ENCODE peak calls at places on chromosomes 4 and X, in eight cellular contexts. F, K, R, L, M, Z, G and U are unnamed samples.

GRCh38 chrX:2385224-2385623 is 115.6 kb downstream of the DHRSX start:
- DNase-seq in Z (peak; percentile 63), G (no peak), L (no peak), R (peak; percentile 97), M (peak; percentile 64), F (peak; percentile 83), K (no peak), U (no peak)

GRCh38 chr4:99790796-99791617 is 25.6 kb upstream of the DAPP1 start:
- DNase-seq in Z (peak; percentile 94), R (peak; percentile 62), M (peak; percentile 78), G (no peak), K (no peak), F (no peak), L (no peak), U (no peak)

GRCh38 chrX:96027363-96027894 is 657.2 kb upstream of the DIAPH2 start:
- DNase-seq in Z (no peak), M (peak; percentile 32), R (no peak), F (no peak), G (no peak), K (no peak), L (no peak), U (no peak)

GRCh38 chrX:70960728-70961127 is 29.8 kb upstream of the SLC7A3 start:
- DNase-seq in L (no peak), M (peak; percentile 32), G (no peak), R (no peak), Z (peak; percentile 15), K (no peak), F (no peak), U (no peak)

GRCh38 chr4:150212927-150213326 is 134.7 kb downstream of the DCLK2 start:
- DNase-seq in M (peak; percentile 94), K (no peak), G (no peak), Z (peak; percentile 87), L (no peak), F (no peak), R (no peak), U (no peak)

GRCh38 chr4:154009191-154009590 is 220.3 kb upstream of the SFRP2 start:
- DNase-seq in K (no peak), L (no peak), G (no peak), R (no peak), F (no peak), M (peak; percentile 78), Z (peak; percentile 17), U (no peak)

GRCh38 chr4:26330186-26330787 is 9.5 kb downstream of the RBPJ start:
- DNase-seq in Z (peak; percentile 68), K (no peak), M (peak; percentile 70), F (peak; percentile 65), G (peak; percentile 15), L (no peak), R (peak; percentile 41), U (no peak)

GRCh38 chr4:174265917-174266316 is 17.6 kb downstream of the FBXO8 start:
- DNase-seq in G (no peak), Z (no peak), L (no peak), R (no peak), M (no peak), K (no peak), F (no peak), U (no peak)

GRCh38 chrX:134528936-134529335 is 69.0 kb downstream of the HPRT1 start:
- DNase-seq in L (no peak), R (no peak), K (no peak), G (no peak), Z (no peak), M (no peak), F (no peak), U (no peak)

GRCh38 chr4:18041114-18041513 is 19.6 kb upstream of the LCORL start:
- DNase-seq in R (no peak), G (no peak), L (no peak), K (no peak), Z (no peak), F (no peak), M (no peak), U (no peak)

GRCh38 chr4:80138556-80139538 is 58.5 kb upstream of the PRDM8 start:
- DNase-seq in F (peak; percentile 79), L (no peak), Z (peak; percentile 70), K (no peak), G (no peak), M (peak; percentile 70), R (peak; percentile 63), U (peak; percentile 50)

GRCh38 chrX:1196436-1196835 is 16.0 kb downstream of the CRLF2 start:
- DNase-seq in M (no peak), K (no peak), R (no peak), L (peak; percentile 5), F (no peak), Z (no peak), G (no peak), U (no peak)

GRCh38 chr4:15003441-15003890 is 1.2 kb downstream of the CPEB2 start:
- DNase-seq in R (no peak), Z (peak; percentile 7), F (peak; percentile 30), G (peak; percentile 49), M (peak; percentile 43), K (peak; percentile 79), L (peak; percentile 77), U (peak; percentile 49)

GRCh38 chr4:187065396-187065795 is 341.7 kb upstream of the FAT1 start:
- DNase-seq in L (no peak), G (no peak), R (peak; percentile 4), F (no peak), Z (no peak), M (no peak), K (no peak), U (no peak)

GRCh38 chr4:76920715-76921114 is 22.8 kb upstream of the SOWAHB start:
- DNase-seq in L (no peak), F (no peak), R (no peak), M (no peak), Z (no peak), K (no peak), G (no peak), U (no peak)

GRCh38 chr4:84441758-84442377 is 57.2 kb downstream of the NKX6-1 start:
- DNase-seq in L (no peak), F (no peak), G (no peak), R (no peak), M (no peak), K (no peak), Z (peak; percentile 14), U (no peak)

GRCh38 chr4:53196195-53196641 is 169.6 kb downstream of the SCFD2 start:
- DNase-seq in L (no peak), G (no peak), M (no peak), K (no peak), R (no peak), Z (no peak), F (peak; percentile 43), U (no peak)

GRCh38 chrX:101462892-101463291 is 22.4 kb upstream of the ARMCX4 start:
- DNase-seq in R (no peak), G (peak; percentile 23), K (no peak), L (no peak), M (peak; percentile 41), F (peak; percentile 21), Z (peak; percentile 31), U (no peak)

GRCh38 chr4:41038304-41038703 is 176.0 kb downstream of the APBB2 start:
- DNase-seq in G (no peak), R (no peak), K (no peak), F (no peak), L (no peak), M (no peak), Z (no peak), U (no peak)

GRCh38 chr4:133483600-133484246 is 334.6 kb downstream of the PCDH10 start:
- DNase-seq in L (no peak), G (peak; percentile 4), K (no peak), F (no peak), R (peak; percentile 47), Z (peak; percentile 12), M (peak; percentile 71), U (no peak)

GRCh38 chr4:96354036-96354712 is 514.3 kb downstream of the PDHA2 start:
- DNase-seq in L (no peak), K (no peak), M (no peak), Z (no peak), G (no peak), R (peak; percentile 8), F (no peak), U (no peak)

GRCh38 chr4:7768736-7769135 is 170.9 kb downstream of the AFAP1 start:
- DNase-seq in K (peak; percentile 34), R (no peak), F (no peak), Z (no peak), G (no peak), L (no peak), M (no peak), U (no peak)
- TF ChIP-seq CTCF in K (no peak), R (no peak), F (no peak), Z (no peak), G (no peak), L (no peak), M (no peak), U (no peak)

GRCh38 chr4:78613522-78614311 is 62.1 kb downstream of the ANXA3 start:
- DNase-seq in R (no peak), Z (no peak), G (no peak), K (no peak), M (no peak), L (no peak), F (no peak), U (no peak)

GRCh38 chr4:78609580-78609979 is 58.0 kb downstream of the ANXA3 start:
- DNase-seq in L (no peak), Z (no peak), R (no peak), F (no peak), K (no peak), G (no peak), M (no peak), U (no peak)

GRCh38 chr4:78611215-78611558 is 59.6 kb downstream of the ANXA3 start:
- DNase-seq in Z (no peak), L (no peak), M (no peak), R (no peak), K (no peak), G (no peak), F (no peak), U (no peak)

GRCh38 chr4:78610546-78611214 is 59.1 kb downstream of the ANXA3 start:
- DNase-seq in G (no peak), L (no peak), R (peak; percentile 60), Z (no peak), K (no peak), F (peak; percentile 58), M (no peak), U (no peak)

GRCh38 chr4:78612398-78613005 is 60.9 kb downstream of the ANXA3 start:
- DNase-seq in K (no peak), Z (peak; percentile 42), R (no peak), L (no peak), G (peak; percentile 17), M (peak; percentile 66), F (peak; percentile 73), U (no peak)
- TF ChIP-seq CTCF in K (peak; percentile 60), Z (peak; percentile 37), R (peak; percentile 49), L (peak; percentile 44), G (peak; percentile 15), M (peak; percentile 68), F (peak; percentile 71), U (peak; percentile 77)

DNA sequence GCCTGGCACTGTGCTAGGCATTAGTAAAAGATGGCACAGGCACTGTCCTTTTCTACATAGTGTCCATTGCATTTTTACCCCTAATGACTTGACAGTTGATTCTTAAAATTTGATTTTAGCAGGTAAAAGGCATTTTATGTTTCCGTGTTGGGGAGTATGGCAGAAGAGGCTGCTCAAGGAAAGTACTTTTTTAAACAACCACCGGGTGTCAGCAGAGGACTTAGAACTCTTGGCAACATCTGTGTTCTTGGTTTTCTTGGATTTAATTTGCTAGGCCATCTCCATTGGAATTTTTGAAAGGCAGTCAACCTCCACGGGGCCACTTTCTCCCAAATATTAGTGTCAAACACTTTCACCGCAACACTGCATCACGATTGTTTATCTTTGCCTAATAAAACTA is 102.9 kb downstream of the TSPAN7 start:
- DNase-seq in L (no peak), G (peak; percentile 25), R (peak; percentile 21), F (peak; percentile 36), K (no peak), Z (peak; percentile 23), M (peak; percentile 49), U (no peak)
- TF ChIP-seq CTCF in L (peak; percentile 22), G (no peak), R (peak; percentile 39), F (peak; percentile 46), K (peak; percentile 34), Z (peak; percentile 33), M (peak; percentile 57), U (peak; percentile 37)

GRCh38 chrX:78029663-78030062 is 60.2 kb upstream of the PGAM4 start:
- DNase-seq in Z (peak; percentile 25), M (peak; percentile 43), F (peak; percentile 31), R (peak; percentile 1), K (no peak), L (no peak), G (peak; percentile 47), U (no peak)
- TF ChIP-seq CTCF in Z (peak; percentile 40), M (peak; percentile 58), F (peak; percentile 64), R (peak; percentile 30), K (peak; percentile 30), L (no peak), G (peak; percentile 53), U (peak; percentile 21)